ENCODE peak calls at places on chromosomes 1 and 21, in eight cellular contexts. Q is lower lobe of right lung, C is BE2C, K is heart left ventricle, S is brain microvascular endothelial cell, Y is fibroblast of villous mesenchyme, R is sigmoid colon, U is right lobe of liver. G is an unnamed sample.

GRCh38 chr1:202982715-202983435 is 15.8 kb upstream of the CYB5R1 start:
- DNase-seq in Q (no peak), S (no peak), K (no peak), R (no peak), Y (no peak), C (no peak), U (no peak), G (no peak)

GRCh38 chr1:173270243-173270642 is 63.1 kb upstream of the TNFSF4 start:
- DNase-seq in Q (no peak), R (no peak), U (no peak), C (no peak), K (no peak), S (no peak), Y (no peak), G (no peak)

GRCh38 chr1:68322837-68323687 is 90.7 kb upstream of the WLS start:
- DNase-seq in S (no peak), U (no peak), R (peak), K (no peak), Y (peak), C (no peak), Q (no peak), G (peak)

GRCh38 chr1:101112051-101112770 is 86.6 kb upstream of the DPH5 start:
- DNase-seq in S (no peak), K (peak), Q (peak), C (no peak), Y (no peak), R (peak), U (peak), G (no peak)

GRCh38 chr21:22575165-22575584 is 1577.0 kb downstream of the NCAM2 start:
- DNase-seq in C (peak), Q (no peak), Y (no peak), R (no peak), S (no peak), K (no peak), U (no peak), G (no peak)

GRCh38 chr1:152718238-152718637 is 10.3 kb downstream of the LCE4A start:
- DNase-seq in Y (no peak), R (no peak), U (no peak), Q (no peak), S (no peak), C (no peak), K (no peak), G (no peak)

GRCh38 chr1:228150458-228151169 is 884 bp downstream of the GJC2 start:
- DNase-seq in Q (peak), R (peak), U (no peak), S (no peak), C (peak), K (peak), Y (peak), G (peak)

GRCh38 chr1:1919304-1920056 is 401 bp upstream of the TMEM52 start:
- DNase-seq in R (peak), S (peak), C (peak), U (peak), Y (peak), Q (peak), K (peak), G (peak)

GRCh38 chr21:42218836-42219605 is at the start of gene ABCG1:
- DNase-seq in U (peak), Q (peak), Y (no peak), C (peak), S (no peak), R (peak), K (no peak), G (no peak)

GRCh38 chr1:68954841-68955240 is 458.0 kb upstream of the DEPDC1 start:
- DNase-seq in R (no peak), C (no peak), Q (no peak), S (no peak), K (no peak), Y (peak), U (no peak), G (peak)

GRCh38 chr21:14620152-14620551 is 74.0 kb upstream of the SAMSN1 start:
- DNase-seq in Y (no peak), Q (no peak), R (no peak), K (no peak), C (no peak), U (no peak), S (no peak), G (no peak)

GRCh38 chr1:204077979-204078696 is 5.2 kb downstream of the SOX13 start:
- DNase-seq in Q (peak), K (no peak), Y (peak), U (no peak), C (no peak), S (peak), R (no peak), G (no peak)

GRCh38 chr1:161244888-161245287 is 6.9 kb upstream of the NR1I3 start:
- DNase-seq in U (no peak), Q (no peak), K (no peak), R (no peak), S (no peak), Y (no peak), C (no peak), G (no peak)

GRCh38 chr1:1783320-1783719 is 5.0 kb upstream of the NADK start:
- DNase-seq in K (peak), Q (peak), R (no peak), Y (no peak), U (no peak), C (no peak), S (no peak), G (no peak)

GRCh38 chr1:206833741-206834140 is 31.7 kb upstream of the IL20 start:
- DNase-seq in Q (peak), U (no peak), C (no peak), Y (no peak), K (no peak), S (no peak), R (no peak), G (no peak)

GRCh38 chr1:4962836-4963235 is 308.4 kb downstream of the AJAP1 start:
- DNase-seq in S (no peak), R (no peak), K (no peak), C (no peak), Y (no peak), Q (no peak), U (no peak), G (no peak)

GRCh38 chr1:151184211-151184610 is 5.8 kb downstream of the VPS72 start:
- DNase-seq in S (no peak), Q (no peak), C (no peak), K (no peak), Y (no peak), R (no peak), U (no peak), G (no peak)

GRCh38 chr1:79679916-79680315 is 673.4 kb upstream of the ADGRL4 start:
- DNase-seq in U (no peak), K (no peak), Q (no peak), Y (no peak), R (no peak), S (no peak), C (no peak), G (no peak)

GRCh38 chr1:79929356-79929755 is 922.8 kb upstream of the ADGRL4 start:
- DNase-seq in U (no peak), C (no peak), K (no peak), Y (no peak), S (no peak), Q (no peak), R (no peak), G (peak)

GRCh38 chr1:201769966-201770365 is 59.0 kb upstream of the IPO9 start:
- DNase-seq in C (no peak), U (no peak), R (no peak), Q (no peak), S (peak), K (no peak), Y (peak), G (peak)

GRCh38 chr1:91555821-91556531 is 55.3 kb downstream of the CDC7 start:
- DNase-seq in C (no peak), Q (no peak), S (peak), K (no peak), R (no peak), U (no peak), Y (peak), G (peak)

GRCh38 chr21:37532868-37533780 is 166.6 kb downstream of the DYRK1A start:
- DNase-seq in K (no peak), U (no peak), C (peak), Y (peak), Q (no peak), S (peak), R (no peak), G (peak)

GRCh38 chr21:14762734-14763694 is 216.9 kb upstream of the SAMSN1 start:
- DNase-seq in U (no peak), Y (no peak), K (no peak), S (no peak), Q (no peak), R (no peak), C (no peak), G (no peak)

GRCh38 chr1:163471766-163472165 is 150.0 kb downstream of the NUF2 start:
- DNase-seq in R (no peak), C (no peak), Q (no peak), K (no peak), S (no peak), U (no peak), Y (no peak), G (no peak)

GRCh38 chr1:30877205-30877912 is 31.2 kb downstream of the SDC3 start:
- DNase-seq in S (peak), Y (peak), R (peak), K (peak), C (no peak), U (peak), Q (peak), G (peak)

GRCh38 chr1:163875214-163875926 is 553.6 kb downstream of the NUF2 start:
- DNase-seq in C (no peak), Q (no peak), Y (peak), S (peak), R (peak), K (peak), U (no peak), G (peak)

GRCh38 chr1:2086446-2087082 is 36.4 kb downstream of the PRKCZ start:
- DNase-seq in Y (no peak), K (no peak), R (no peak), C (no peak), Q (no peak), U (no peak), S (no peak), G (no peak)

GRCh38 chr1:161172776-161173376 is 4.4 kb downstream of the B4GALT3 start:
- DNase-seq in C (no peak), Q (no peak), U (peak), Y (peak), K (no peak), S (peak), R (no peak), G (peak)

GRCh38 chr1:37574834-37575479 is 18.2 kb downstream of the DNALI1 start:
- DNase-seq in S (peak), K (no peak), U (no peak), C (no peak), R (no peak), Y (peak), Q (no peak), G (peak)

GRCh38 chr1:66733348-66734017 is 18.8 kb upstream of the DYNLT5 start:
- DNase-seq in U (no peak), R (no peak), Q (no peak), K (no peak), Y (no peak), S (peak), C (no peak), G (peak)

GRCh38 chr21:37474342-37474741 is 107.8 kb downstream of the DYRK1A start:
- DNase-seq in C (no peak), Y (no peak), Q (no peak), R (no peak), S (no peak), U (no peak), K (no peak), G (no peak)

DNA sequence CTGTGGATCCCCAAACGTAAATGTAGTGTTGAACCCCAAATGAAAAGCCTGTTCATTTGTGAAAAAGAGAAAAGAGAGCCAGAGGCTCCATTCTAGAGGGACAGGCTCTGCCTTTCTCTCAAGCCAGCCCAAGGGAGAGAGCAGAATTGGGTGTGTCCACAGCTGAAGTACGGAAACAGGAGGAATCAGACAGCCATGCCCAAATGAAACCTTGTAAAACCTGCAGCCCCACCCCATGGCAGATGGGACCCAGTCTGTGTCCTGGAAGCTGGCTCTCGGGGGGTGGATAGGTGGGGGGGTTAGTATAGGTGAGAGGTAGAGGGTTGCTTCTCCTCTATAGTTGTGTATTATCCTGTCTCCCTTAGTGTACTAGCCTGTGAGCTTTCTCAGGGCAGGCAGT is 67.3 kb upstream of the SIPA1L2 start:
- DNase-seq in C (no peak), Q (no peak), S (no peak), R (no peak), U (no peak), Y (no peak), K (no peak), G (no peak)
- H3K4me3 ChIP-seq in C (no peak), Q (no peak), S (no peak), R (no peak), U (no peak), Y (no peak), K (no peak), G (no peak)

DNA sequence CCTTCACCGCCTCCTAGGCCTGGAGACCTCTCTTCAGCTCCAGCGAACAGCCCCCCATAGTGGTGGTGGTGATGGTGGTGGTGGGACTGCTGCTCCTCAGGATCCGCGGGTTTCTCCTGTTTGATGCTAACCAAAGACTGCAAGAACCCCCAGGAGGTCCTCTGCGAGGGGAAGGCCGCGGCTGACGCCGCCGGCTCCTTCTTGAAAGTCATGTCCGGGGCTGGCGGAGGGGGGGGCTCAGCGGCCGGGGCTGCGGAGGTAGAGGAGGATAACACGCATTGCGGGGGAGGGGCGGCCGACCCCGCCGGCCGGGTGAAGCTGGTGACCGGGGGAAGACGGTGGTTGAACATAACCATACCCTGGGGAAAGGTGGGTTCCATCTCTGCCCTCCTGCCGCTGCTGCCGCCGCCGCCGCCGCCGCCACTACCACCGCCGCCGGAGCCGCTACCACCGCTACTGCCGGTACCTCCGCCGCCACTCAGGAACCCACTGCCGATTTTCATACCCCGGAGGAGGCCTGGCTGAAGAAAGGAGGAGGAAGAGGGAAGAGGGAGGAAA is 554 bp downstream of the ZNF281 start:
- DNase-seq in K (no peak), C (peak), U (peak), S (peak), R (peak), Q (peak), Y (no peak), G (no peak)
- TF ChIP-seq CTCF in K (no peak), C (no peak), U (no peak), S (peak), R (no peak), Q (no peak), Y (peak), G (no peak)

GRCh38 chr1:115337276-115337632 is 795 bp downstream of the NGF start:
- DNase-seq in U (no peak), R (no peak), S (no peak), Y (no peak), K (no peak), Q (no peak), C (no peak), G (no peak)
- H3K4me3 ChIP-seq in U (peak), R (peak), S (peak), Y (peak), K (peak), Q (peak), C (no peak), G (peak)

DNA sequence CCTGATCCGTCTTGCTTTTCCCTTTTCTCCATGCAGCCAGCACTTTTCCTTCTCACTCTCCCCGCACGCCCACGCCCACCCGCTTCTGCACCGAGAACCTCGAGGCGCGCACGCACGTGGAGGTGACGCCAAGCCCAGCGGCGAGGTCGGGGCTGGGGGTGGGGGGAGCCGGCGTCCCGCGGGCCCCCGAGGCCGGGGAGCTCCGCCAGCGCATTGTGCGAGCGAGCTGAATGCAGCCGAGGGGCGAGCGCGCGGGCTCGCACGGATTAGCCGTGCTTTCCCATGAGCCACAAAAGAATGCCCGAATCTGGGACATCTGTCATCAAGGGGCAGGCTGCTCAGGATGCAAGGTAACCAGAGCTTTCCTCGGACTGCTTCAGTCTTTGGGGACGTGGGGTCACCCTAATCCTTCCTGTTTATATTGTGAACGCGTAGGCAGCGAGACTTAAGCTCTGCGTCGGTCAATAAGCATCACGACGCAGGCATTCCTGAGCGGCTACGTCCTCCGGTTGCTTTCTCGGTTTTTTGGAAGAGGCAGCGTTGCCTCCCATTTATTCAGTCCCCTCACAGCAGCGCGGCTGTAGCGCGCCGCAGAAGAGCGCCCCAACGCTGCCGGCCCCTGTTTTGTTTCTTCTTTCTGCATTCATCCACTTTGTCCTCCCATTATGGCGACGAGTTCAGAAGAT is 67.3 kb upstream of the AKT3 start:
- DNase-seq in C (peak), K (no peak), Y (peak), Q (peak), S (peak), U (no peak), R (peak), G (peak)
- TF ChIP-seq CTCF in C (peak), K (no peak), Y (no peak), Q (no peak), S (peak), U (peak), R (no peak), G (peak)

GRCh38 chr1:10639301-10640078 is 157.0 kb downstream of the CASZ1 start:
- DNase-seq in Q (no peak), U (no peak), R (no peak), K (no peak), S (no peak), C (no peak), Y (no peak), G (peak)

GRCh38 chr1:10640079-10640578 is 156.3 kb downstream of the CASZ1 start:
- DNase-seq in Q (no peak), S (no peak), K (no peak), Y (no peak), C (peak), U (no peak), R (no peak), G (no peak)

GRCh38 chr1:10642403-10643080 is 153.9 kb downstream of the CASZ1 start:
- DNase-seq in Y (no peak), U (no peak), Q (no peak), R (no peak), K (no peak), S (no peak), C (no peak), G (no peak)

GRCh38 chr1:10641976-10642375 is 154.5 kb downstream of the CASZ1 start:
- DNase-seq in U (no peak), R (no peak), S (no peak), K (no peak), C (no peak), Q (no peak), Y (no peak), G (no peak)

GRCh38 chr1:10640843-10641553 is 155.4 kb downstream of the CASZ1 start:
- DNase-seq in C (no peak), K (no peak), S (no peak), R (no peak), Q (no peak), U (no peak), Y (no peak), G (no peak)
- H3K4me3 ChIP-seq in C (no peak), K (no peak), S (no peak), R (no peak), Q (no peak), U (no peak), Y (no peak), G (no peak)

GRCh38 chr1:29270881-29271390 is 34.6 kb downstream of the PTPRU start:
- DNase-seq in Q (no peak), S (no peak), R (peak), Y (peak), K (no peak), C (no peak), U (no peak), G (no peak)
- TF ChIP-seq CTCF in Q (no peak), S (no peak), R (no peak), Y (no peak), K (no peak), C (no peak), U (no peak), G (no peak)

DNA sequence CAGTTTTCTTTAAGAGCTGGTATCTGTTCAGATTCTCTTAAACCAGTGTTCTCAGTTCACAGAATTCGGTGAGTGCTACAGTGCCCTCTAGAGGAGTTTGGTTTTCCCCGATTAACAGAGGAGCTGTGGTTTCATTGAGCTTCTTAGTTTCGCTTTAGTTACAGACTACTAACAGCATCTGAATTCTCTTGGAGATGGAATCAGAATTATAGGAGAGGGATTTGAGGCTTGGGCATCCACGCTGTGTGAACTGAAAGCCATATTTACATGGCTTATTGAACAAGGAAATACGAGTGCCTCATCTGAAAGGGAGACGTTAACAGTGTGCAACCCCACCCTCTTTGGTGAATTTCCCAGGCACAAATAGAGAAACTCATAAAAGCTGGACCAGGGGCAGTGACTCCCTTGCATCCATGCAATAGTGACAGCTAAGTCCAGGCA is 202.0 kb downstream of the USH2A start:
- DNase-seq in U (no peak), R (no peak), Y (peak), S (peak), K (no peak), Q (no peak), C (peak), G (peak)
- H3K4me3 ChIP-seq in U (peak), R (no peak), Y (peak), S (peak), K (peak), Q (peak), C (peak), G (peak)

DNA sequence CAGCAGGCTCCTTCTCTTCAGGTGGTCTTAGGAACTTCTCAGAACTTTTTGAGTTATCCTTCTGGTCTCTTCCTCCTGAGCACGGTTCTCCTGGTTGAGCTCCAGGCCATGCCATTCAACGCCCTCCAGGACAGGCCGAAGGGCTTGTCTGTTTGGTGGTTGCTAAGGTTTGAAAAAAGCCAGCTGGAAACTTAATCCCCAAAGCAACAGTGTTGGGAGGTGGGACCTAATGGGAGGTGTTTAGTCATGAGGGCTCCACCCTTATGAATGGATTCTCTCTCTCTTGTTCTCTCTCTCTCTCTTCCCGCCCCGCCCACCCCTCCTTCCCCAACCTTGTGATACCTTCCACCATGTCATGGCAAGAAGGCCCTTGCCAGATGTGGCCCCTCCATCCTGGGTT is 856 bp downstream of the KCNE1 start:
- DNase-seq in C (no peak), Q (no peak), R (no peak), Y (peak), U (no peak), S (no peak), K (no peak), G (peak)
- TF ChIP-seq CTCF in C (no peak), Q (no peak), R (no peak), Y (no peak), U (no peak), S (no peak), K (no peak), G (no peak)

G was measured in fibroblast of mammary gland.